ENCODE peak calls at places on chromosome 6, in six cellular contexts. M is ovary; Z is CD8-positive, alpha-beta T cell; U is fibroblast of lung; N is heart right ventricle; I is astrocyte of the spinal cord. J is an unnamed sample.

GRCh38 chr6:156107514-156108150 is 652.0 kb upstream of the NOX3 start:
- DNase-seq in Z (no peak), I (no peak), M (no peak), U (no peak), N (no peak), J (no peak)

GRCh38 chr6:106502534-106502933 is 126.8 kb downstream of the RTN4IP1 start:
- DNase-seq in M (no peak), Z (no peak), U (no peak), N (no peak), I (no peak), J (no peak)

GRCh38 chr6:107460074-107460631 is 789 bp upstream of the PDSS2 start:
- DNase-seq in Z (no peak), U (no peak), N (no peak), M (no peak), I (no peak), J (peak)

GRCh38 chr6:45845546-45845945 is 170.1 kb downstream of the CLIC5 start:
- DNase-seq in N (no peak), M (no peak), Z (no peak), U (peak), I (peak), J (peak)

GRCh38 chr6:107819976-107820551 is 4.0 kb downstream of the SCML4 start:
- DNase-seq in Z (peak), U (no peak), I (no peak), M (no peak), N (no peak), J (no peak)

GRCh38 chr6:160790028-160790792 is 88.2 kb downstream of the PLG start:
- DNase-seq in N (no peak), I (no peak), M (no peak), Z (no peak), U (no peak), J (no peak)

GRCh38 chr6:125009578-125009977 is 47.3 kb downstream of the RNF217 start:
- DNase-seq in I (no peak), N (no peak), M (no peak), Z (no peak), U (peak), J (peak)

GRCh38 chr6:84422380-84422968 is 195.0 kb upstream of the CEP162 start:
- DNase-seq in M (no peak), U (peak), Z (no peak), I (peak), N (peak), J (peak)

GRCh38 chr6:136538836-136539235 is 11.4 kb downstream of the MAP7 start:
- DNase-seq in U (no peak), M (no peak), N (no peak), I (no peak), Z (no peak), J (no peak)

GRCh38 chr6:112253842-112254816 is at the start of gene LAMA4:
- DNase-seq in M (peak), Z (no peak), N (peak), I (peak), U (peak), J (peak)

GRCh38 chr6:159716247-159717086 is 10.8 kb upstream of the WTAP start:
- DNase-seq in M (peak), U (peak), Z (no peak), I (peak), N (no peak), J (peak)

GRCh38 chr6:2021713-2022125 is 223.7 kb downstream of the GMDS start:
- DNase-seq in U (peak), N (peak), I (peak), M (peak), Z (no peak), J (peak)

GRCh38 chr6:147651249-147652063 is 143.0 kb downstream of the SAMD5 start:
- DNase-seq in N (peak), M (no peak), U (peak), I (no peak), Z (no peak), J (peak)

GRCh38 chr6:140271759-140272377 is 897.4 kb upstream of the CITED2 start:
- DNase-seq in Z (no peak), N (no peak), U (no peak), M (no peak), I (no peak), J (no peak)

GRCh38 chr6:100461273-100461919 is 3.3 kb downstream of the SIM1 start:
- DNase-seq in N (no peak), M (no peak), U (peak), I (peak), Z (no peak), J (no peak)

GRCh38 chr6:151847064-151847463 is 39.6 kb downstream of the ESR1 start:
- DNase-seq in M (no peak), I (peak), Z (no peak), U (peak), N (no peak), J (peak)

GRCh38 chr6:75128881-75129570 is 76.8 kb downstream of the COL12A1 start:
- DNase-seq in N (no peak), I (no peak), M (no peak), U (peak), Z (no peak), J (peak)

GRCh38 chr6:6694368-6694780 is 105.9 kb downstream of the LY86 start:
- DNase-seq in U (no peak), I (no peak), Z (no peak), M (no peak), N (no peak), J (no peak)
- TF ChIP-seq CTCF in U (no peak), I (no peak), Z (no peak), M (no peak), N (no peak), J (no peak)

GRCh38 chr6:142934599-142934998 is 10.4 kb downstream of the HIVEP2 start:
- DNase-seq in N (no peak), U (no peak), M (no peak), Z (no peak), I (no peak), J (no peak)
- H3K4me3 ChIP-seq in N (no peak), U (no peak), M (no peak), Z (no peak), I (no peak), J (no peak)

GRCh38 chr6:164417537-164417936 is 891.9 kb downstream of the C6orf118 start:
- DNase-seq in I (no peak), N (no peak), M (no peak), Z (no peak), U (no peak), J (no peak)
- TF ChIP-seq CTCF in I (no peak), N (no peak), M (no peak), Z (no peak), U (no peak), J (no peak)

GRCh38 chr6:25755496-25755895 is 954 bp downstream of the SLC17A4 start:
- DNase-seq in N (no peak), Z (no peak), U (no peak), I (no peak), M (no peak), J (no peak)
- H3K4me3 ChIP-seq in N (no peak), Z (no peak), U (no peak), I (no peak), M (no peak), J (no peak)

GRCh38 chr6:66421570-66421969 is 714.5 kb upstream of the EYS start:
- DNase-seq in M (no peak), U (no peak), N (no peak), I (peak), Z (no peak), J (peak)
- TF ChIP-seq CTCF in M (no peak), U (no peak), N (no peak), I (peak), Z (no peak), J (peak)

GRCh38 chr6:134846865-134847264 is 103.0 kb downstream of the ALDH8A1 start:
- DNase-seq in N (no peak), I (no peak), M (no peak), Z (no peak), U (no peak), J (no peak)

GRCh38 chr6:134846031-134846430 is 103.9 kb downstream of the ALDH8A1 start:
- DNase-seq in I (no peak), Z (no peak), U (no peak), N (no peak), M (no peak), J (no peak)

GRCh38 chr6:134849920-134850447 is 99.9 kb downstream of the ALDH8A1 start:
- DNase-seq in I (no peak), M (no peak), N (no peak), U (no peak), Z (no peak), J (no peak)

GRCh38 chr6:134850906-134851305 is 99.0 kb downstream of the ALDH8A1 start:
- DNase-seq in U (peak), N (no peak), Z (no peak), M (peak), I (peak), J (peak)

GRCh38 chr6:134848076-134848475 is 101.8 kb downstream of the ALDH8A1 start:
- DNase-seq in I (no peak), N (no peak), Z (no peak), U (no peak), M (no peak), J (no peak)
- H3K4me3 ChIP-seq in I (no peak), N (no peak), Z (no peak), U (no peak), M (no peak), J (no peak)

DNA sequence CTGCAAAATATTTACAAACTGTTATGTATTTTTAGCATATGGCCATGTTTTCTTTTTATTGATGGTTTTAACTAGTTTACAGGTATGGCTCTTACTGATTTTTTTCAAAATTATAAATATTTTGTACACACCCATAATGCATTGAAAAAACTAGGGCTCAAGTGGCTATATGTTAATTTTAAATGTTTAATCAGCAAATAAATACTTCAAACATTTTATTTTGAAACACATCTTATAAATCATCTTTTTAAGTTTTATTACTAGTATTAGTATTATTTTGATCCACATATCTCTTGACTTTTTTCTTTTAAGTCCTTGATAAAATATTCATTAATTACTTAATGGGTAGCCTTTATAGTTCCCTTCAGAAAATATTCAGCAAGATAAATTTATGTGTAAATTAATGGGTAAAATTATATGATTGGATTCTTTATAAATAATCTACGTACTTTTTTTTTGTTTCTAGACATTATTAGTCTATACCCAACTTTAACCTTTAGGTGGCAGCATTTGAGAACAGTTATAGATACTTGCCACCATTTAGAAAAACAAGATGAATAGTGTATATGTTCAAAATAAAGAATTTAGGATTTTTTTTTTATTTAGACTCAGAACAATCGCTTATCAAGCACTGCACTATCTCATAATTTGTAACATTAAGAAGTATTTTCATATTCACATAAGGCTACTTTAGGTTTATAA is 241.9 kb downstream of the ADGRB3 start:
- DNase-seq in N (no peak), Z (no peak), I (peak), U (peak), M (no peak), J (peak)
- TF ChIP-seq CTCF in N (peak), Z (no peak), I (peak), U (no peak), M (no peak), J (peak)

GRCh38 chr6:41705996-41706835 is 29.2 kb downstream of the TFEB start:
- DNase-seq in I (peak), N (peak), M (peak), Z (peak), U (peak), J (peak)

GRCh38 chr6:41706876-41707564 is 28.4 kb downstream of the TFEB start:
- DNase-seq in I (peak), U (peak), Z (no peak), N (no peak), M (peak), J (peak)

GRCh38 chr6:41708856-41709255 is 26.6 kb downstream of the TFEB start:
- DNase-seq in N (no peak), M (no peak), U (no peak), Z (no peak), I (no peak), J (no peak)

GRCh38 chr6:41709375-41709774 is 26.0 kb downstream of the TFEB start:
- DNase-seq in M (no peak), Z (no peak), I (no peak), U (no peak), N (no peak), J (no peak)

DNA sequence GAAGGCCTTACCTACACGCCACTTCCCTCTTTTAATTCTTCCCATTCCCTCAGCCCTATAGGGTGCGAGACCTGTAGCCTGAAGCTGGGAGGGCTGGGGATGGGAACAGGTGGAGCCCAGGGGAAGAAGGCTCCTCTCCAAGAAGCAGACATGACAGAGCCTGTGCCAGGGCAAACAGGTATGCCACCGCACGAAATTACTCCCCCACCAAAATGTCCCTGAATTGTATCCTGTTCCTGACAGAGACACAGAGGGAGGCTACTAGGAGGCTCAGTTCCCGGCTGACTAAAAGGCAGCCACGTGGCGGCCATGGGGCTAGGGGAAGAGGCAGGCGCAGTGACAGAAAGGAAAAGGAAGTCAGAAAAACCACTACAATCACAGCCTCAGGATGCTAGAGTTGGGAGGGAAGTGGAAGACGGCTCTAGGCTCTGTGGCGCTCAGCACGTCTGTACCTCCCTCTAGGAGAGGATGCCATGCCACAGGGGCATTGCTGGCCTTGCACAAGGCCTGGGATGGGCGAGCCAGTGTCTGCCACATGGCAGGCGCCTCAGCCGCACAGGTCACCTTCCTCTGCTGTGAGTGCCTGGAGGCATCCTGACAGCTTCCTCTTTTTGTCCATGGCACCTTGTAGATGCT is 27.7 kb downstream of the TFEB start:
- DNase-seq in I (no peak), U (no peak), Z (peak), M (no peak), N (peak), J (no peak)
- H3K4me3 ChIP-seq in I (no peak), U (no peak), Z (peak), M (no peak), N (no peak), J (no peak)

DNA sequence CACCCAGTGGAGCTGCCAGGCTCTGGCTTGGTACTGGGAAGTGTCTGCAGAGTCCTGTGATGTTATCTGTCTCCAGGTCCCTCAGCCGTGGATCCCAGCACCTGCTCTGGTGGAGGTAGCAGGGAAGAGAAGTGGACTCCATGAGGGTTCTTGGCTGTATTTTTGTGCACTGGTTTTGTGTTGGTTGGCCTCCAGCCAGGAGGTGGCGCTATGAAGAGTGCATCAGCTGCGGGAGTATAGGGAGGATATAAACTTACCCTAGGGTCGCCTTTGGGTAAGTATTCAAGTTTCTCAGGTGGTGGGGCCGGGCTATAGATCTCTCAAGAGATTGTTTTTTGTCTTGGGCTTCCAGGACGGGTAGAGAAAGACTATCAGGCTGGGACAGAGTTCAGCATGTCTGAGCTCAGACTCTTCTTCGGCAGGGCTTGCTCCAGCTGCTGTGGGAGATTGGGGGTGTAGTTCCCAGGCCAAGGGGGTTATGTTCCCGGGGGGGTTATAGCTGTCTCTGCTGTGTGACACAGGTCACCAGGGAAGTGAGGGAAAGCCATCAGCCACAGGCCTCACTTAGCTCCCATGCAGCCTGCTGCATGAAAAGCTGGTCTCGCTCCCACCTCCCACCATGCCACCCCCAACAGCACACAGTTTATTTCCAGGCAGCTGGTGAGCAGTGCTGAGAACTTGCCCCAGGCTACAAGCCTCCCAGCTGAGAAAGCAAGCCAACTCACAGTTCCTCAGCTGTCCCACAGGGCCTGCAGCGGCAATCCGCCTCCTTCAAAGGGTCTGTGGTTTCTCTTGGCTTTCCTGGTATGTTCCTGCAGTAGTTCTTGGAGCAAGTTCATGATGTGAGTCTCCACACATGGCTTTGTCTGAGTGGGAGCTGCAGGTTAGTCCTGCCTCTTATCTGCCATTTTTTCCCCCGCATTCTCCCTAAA is 115.7 kb downstream of the AIG1 start:
- DNase-seq in Z (no peak), I (peak), N (no peak), M (no peak), U (peak), J (peak)
- TF ChIP-seq CTCF in Z (no peak), I (peak), N (no peak), M (no peak), U (no peak), J (no peak)

GRCh38 chr6:27901801-27902200 is 10.4 kb downstream of the OR2B2 start:
- DNase-seq in I (no peak), Z (no peak), M (no peak), U (no peak), N (no peak), J (no peak)
- H3K4me3 ChIP-seq in I (no peak), Z (no peak), M (no peak), U (peak), N (no peak), J (no peak)